ENCODE peak calls at places on chromosomes 16 and 17, in seven cellular contexts. B is fibroblast of lung; J is cardiac muscle cell; G is CD8-positive, alpha-beta T cell; A is stomach; H is endothelial cell of umbilical vein; U is body of pancreas. C is an unnamed sample.

GRCh38 chr17:60565233-60565632 is 34.8 kb upstream of the PPM1D start:
- DNase-seq in G (no peak), J (no peak), U (no peak), A (no peak), B (no peak), H (no peak), C (no peak)

GRCh38 chr17:61504697-61505096 is 52.5 kb downstream of the TBX4 start:
- DNase-seq in H (peak; percentile 39), A (no peak), G (no peak), J (no peak), U (no peak), B (peak; percentile 96), C (peak; percentile 81)

GRCh38 chr16:69187387-69187890 is 475 bp downstream of the SNTB2 start:
- DNase-seq in G (peak; percentile 21), U (peak; percentile 64), H (peak; percentile 60), B (peak; percentile 38), J (peak; percentile 68), A (peak; percentile 60), C (no peak)

GRCh38 chr17:66508896-66509843 is 206.8 kb downstream of the PRKCA start:
- DNase-seq in H (peak; percentile 62), B (peak; percentile 90), A (peak; percentile 83), G (no peak), U (peak; percentile 72), J (no peak), C (peak; percentile 52)

GRCh38 chr17:9905902-9906301 is 831 bp upstream of the RCVRN start:
- DNase-seq in G (no peak), J (peak; percentile 35), A (no peak), B (no peak), H (no peak), U (no peak), C (no peak)

GRCh38 chr17:68591583-68591982 is 9.6 kb downstream of the FAM20A start:
- DNase-seq in B (no peak), H (peak; percentile 9), A (no peak), J (no peak), G (no peak), U (peak; percentile 49), C (no peak)

GRCh38 chr17:8100149-8100548 is 12.6 kb upstream of the ALOX12B start:
- DNase-seq in G (no peak), U (no peak), J (no peak), A (no peak), B (no peak), H (no peak), C (no peak)

GRCh38 chr17:69451416-69452394 is 37.2 kb downstream of the MAP2K6 start:
- DNase-seq in G (no peak), J (no peak), U (no peak), H (no peak), B (no peak), A (no peak), C (no peak)

GRCh38 chr17:79305831-79306687 is 231.4 kb downstream of the ENGASE start:
- DNase-seq in A (peak; percentile 66), B (no peak), U (peak; percentile 70), G (no peak), J (no peak), H (peak; percentile 4), C (no peak)

GRCh38 chr17:60599220-60599619 is 773 bp upstream of the PPM1D start:
- DNase-seq in A (no peak), B (no peak), G (no peak), U (no peak), H (no peak), J (no peak), C (no peak)

GRCh38 chr16:87678618-87679017 is 76.3 kb downstream of the JPH3 start:
- DNase-seq in B (no peak), U (no peak), J (no peak), G (no peak), H (peak; percentile 19), A (no peak), C (peak; percentile 6)

GRCh38 chr17:51455211-51455610 is 194.9 kb downstream of the UTP18 start:
- DNase-seq in A (no peak), B (no peak), U (no peak), G (no peak), H (no peak), J (no peak), C (no peak)

GRCh38 chr16:67257486-67258159 is 8.8 kb downstream of the SLC9A5 start:
- DNase-seq in J (no peak), A (no peak), U (no peak), G (no peak), H (no peak), B (no peak), C (no peak)

GRCh38 chr16:57810197-57811024 is 8.1 kb upstream of the KIFC3 start:
- DNase-seq in U (peak; percentile 92), H (peak; percentile 89), G (peak; percentile 71), A (peak; percentile 90), J (no peak), B (peak; percentile 83), C (peak; percentile 79)

GRCh38 chr16:66458292-66458691 is 31.2 kb downstream of the BEAN1 start:
- DNase-seq in U (no peak), B (no peak), A (no peak), J (no peak), H (no peak), G (no peak), C (no peak)

GRCh38 chr16:86242244-86243122 is 267.8 kb upstream of the FOXF1 start:
- DNase-seq in B (no peak), G (no peak), J (no peak), A (no peak), U (no peak), H (no peak), C (no peak)

GRCh38 chr17:8186787-8187516 is 3.0 kb downstream of the BORCS6 start:
- DNase-seq in A (peak; percentile 96), H (peak; percentile 96), B (peak; percentile 93), J (peak; percentile 91), G (peak; percentile 83), U (peak; percentile 96), C (peak; percentile 95)

GRCh38 chr17:56815711-56816110 is 18.0 kb downstream of the C17orf67 start:
- DNase-seq in A (no peak), J (no peak), G (no peak), B (peak; percentile 72), U (no peak), H (peak; percentile 51), C (peak; percentile 51)

GRCh38 chr17:21294321-21295035 is 10.0 kb downstream of the MAP2K3 start:
- DNase-seq in B (no peak), G (no peak), H (no peak), J (no peak), A (no peak), U (no peak), C (no peak)
- H3K36me3 ChIP-seq in B (peaks cover 20% of the 10 kb centered on the region), G (no peaks in the 10 kb centered on the region), H (no peaks in the 10 kb centered on the region), J (no peaks in the 10 kb centered on the region), A (peaks cover 15% of the 10 kb centered on the region), U (no peaks in the 10 kb centered on the region), C (peaks cover 9% of the 10 kb centered on the region)

GRCh38 chr16:30067584-30067916 is 2.0 kb downstream of the ALDOA start:
- DNase-seq in B (no peak), J (no peak), A (no peak), H (no peak), U (no peak), G (no peak), C (no peak)

GRCh38 chr16:30070490-30070889 is 4.9 kb downstream of the ALDOA start:
- DNase-seq in U (no peak), B (no peak), J (no peak), H (no peak), A (no peak), G (no peak), C (no peak)

GRCh38 chr16:30069575-30070462 is 4.3 kb downstream of the ALDOA start:
- DNase-seq in U (no peak), A (no peak), B (peak; percentile 57), J (peak; percentile 27), G (no peak), H (no peak), C (no peak)

GRCh38 chr16:30068333-30068732 is 2.8 kb downstream of the ALDOA start:
- DNase-seq in J (no peak), H (no peak), U (no peak), A (no peak), B (no peak), G (no peak), C (no peak)

DNA sequence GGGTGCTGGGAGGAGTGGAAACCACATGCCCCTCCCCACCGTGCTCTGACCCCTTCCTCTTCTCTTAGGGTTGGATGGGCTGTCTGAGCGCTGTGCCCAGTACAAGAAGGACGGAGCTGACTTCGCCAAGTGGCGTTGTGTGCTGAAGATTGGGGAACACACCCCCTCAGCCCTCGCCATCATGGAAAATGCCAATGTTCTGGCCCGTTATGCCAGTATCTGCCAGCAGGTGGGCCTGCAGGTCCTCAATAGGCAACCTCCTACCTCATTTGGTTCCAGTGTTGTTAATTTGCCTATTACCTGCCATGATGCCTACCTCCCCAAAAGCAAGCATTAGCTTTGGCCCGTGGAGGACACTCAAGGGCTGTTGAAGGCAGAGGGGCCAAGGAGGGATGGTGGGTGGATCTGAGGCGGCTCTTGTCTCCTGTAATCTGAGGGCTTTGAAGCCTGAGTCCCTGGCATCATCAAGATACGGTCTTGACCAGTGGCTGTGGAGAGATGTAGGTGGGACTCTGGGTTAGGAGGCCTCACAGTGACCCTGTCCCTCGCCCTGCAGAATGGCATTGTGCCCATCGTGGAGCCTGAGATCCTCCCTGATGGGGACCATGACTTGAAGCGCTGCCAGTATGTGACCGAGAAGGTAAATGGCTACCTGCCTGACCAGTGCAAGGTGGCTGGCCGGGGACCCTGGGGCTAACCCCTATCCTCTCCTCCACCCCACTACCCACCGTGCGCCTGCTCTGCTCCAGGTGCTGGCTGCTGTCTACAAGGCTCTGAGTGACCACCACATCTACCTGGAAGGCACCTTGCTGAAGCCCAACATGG is 3.4 kb downstream of the ALDOA start:
- DNase-seq in B (no peak), J (peak; percentile 30), A (no peak), H (peak; percentile 46), U (no peak), G (peak; percentile 31), C (no peak)
- H3K4me3 ChIP-seq in B (no peak overlapping the region), J (no peak overlapping the region), A (peak overlapping the region; percentile 75), H (no peak overlapping the region), U (no peak overlapping the region), G (no peak overlapping the region), C (peak overlapping the region; percentile 5)

DNA sequence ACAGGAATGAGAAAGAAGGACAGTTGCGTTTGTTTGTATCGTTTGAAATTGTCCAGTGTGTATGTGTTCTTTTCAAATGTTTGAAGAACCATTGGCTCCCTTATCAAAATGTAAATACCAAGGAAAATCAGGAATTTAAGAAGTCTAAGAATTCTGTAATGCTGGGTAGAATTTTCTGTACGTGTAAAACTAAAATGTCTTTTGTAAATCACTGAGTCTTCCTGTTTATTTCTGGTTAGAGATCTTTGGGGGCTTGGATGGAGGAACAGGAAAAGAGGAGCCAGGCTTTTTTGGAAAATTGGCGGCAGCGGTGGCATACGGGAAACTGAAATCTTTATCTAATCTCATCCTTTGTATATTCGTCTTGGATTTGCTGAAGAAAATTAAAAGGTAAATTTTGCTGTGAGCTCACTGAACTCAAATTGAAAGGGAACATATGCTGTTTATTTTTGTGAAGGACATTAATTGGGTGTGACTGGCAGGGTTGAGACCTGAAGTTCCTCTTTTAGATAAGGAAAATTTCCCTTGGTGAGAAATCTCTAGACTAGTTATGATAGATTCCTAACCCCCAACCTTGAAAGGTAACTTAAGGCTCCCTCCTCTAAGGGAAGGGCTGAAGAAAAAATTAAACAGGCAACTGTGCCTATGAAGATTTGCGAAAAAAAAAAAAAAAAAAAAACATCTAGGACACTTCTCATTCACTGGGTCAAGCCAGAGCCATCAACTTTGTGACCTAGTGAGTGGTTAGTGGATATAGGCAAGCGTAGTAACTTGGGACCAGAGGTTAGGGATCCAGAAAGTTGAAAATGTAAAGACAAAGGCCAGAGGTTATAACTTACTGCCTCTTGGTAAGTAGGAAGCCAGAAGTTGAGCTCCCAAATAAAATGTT is 10.8 kb downstream of the TAT start:
- DNase-seq in J (no peak), A (no peak), B (no peak), H (no peak), G (no peak), U (no peak), C (no peak)
- TF ChIP-seq CTCF in J (no peak), A (no peak), B (no peak), H (no peak), G (no peak), U (no peak), C (no peak)

GRCh38 chr17:17289091-17289490 is 8.0 kb upstream of the COPS3 start:
- DNase-seq in G (no peak), A (no peak), U (no peak), B (no peak), H (no peak), J (no peak), C (no peak)
- H3K36me3 ChIP-seq in G (no peaks in the 10 kb centered on the region), A (no peaks in the 10 kb centered on the region), U (no peaks in the 10 kb centered on the region), B (no peaks in the 10 kb centered on the region), H (no peaks in the 10 kb centered on the region), J (no peaks in the 10 kb centered on the region), C (no peaks in the 10 kb centered on the region)

C was measured in brain microvascular endothelial cell.